ENCODE peak calls at places on chromosomes 1 and 21, in ten cellular contexts. L, Y, S, J, D, W, C, A, K and T are unnamed samples.

GRCh38 chr1:39954870-39955546 is at the start of gene MFSD2A:
- DNase-seq in L (peak; percentile 76), Y (peak; percentile 100), S (peak; percentile 90), J (peak; percentile 94), D (peak; percentile 94), W (peak; percentile 91), C (peak; percentile 91), A (peak; percentile 86), K (peak; percentile 77), T (peak; percentile 80)

GRCh38 chr1:150259217-150259616 is 1.6 kb downstream of the CA14 start:
- DNase-seq in L (no peak), Y (no peak), S (peak; percentile 63), J (no peak), D (no peak), W (no peak), C (no peak), A (no peak), K (no peak), T (no peak)

GRCh38 chr1:173126421-173126820 is 75.7 kb upstream of the TNFSF18 start:
- DNase-seq in L (no peak), Y (no peak), S (no peak), J (no peak), D (no peak), W (no peak), C (no peak), A (no peak), K (no peak), T (no peak)

GRCh38 chr1:58932820-58933598 is 149.2 kb upstream of the JUN start:
- DNase-seq in L (no peak), Y (peak; percentile 14), S (no peak), J (no peak), D (no peak), W (peak; percentile 87), C (no peak), A (no peak), K (no peak), T (no peak)

GRCh38 chr1:1419812-1420653 is 1.0 kb downstream of the ANKRD65 start:
- DNase-seq in L (no peak), Y (no peak), S (no peak), J (no peak), D (no peak), W (no peak), C (no peak), A (peak; percentile 27), K (no peak), T (no peak)

GRCh38 chr1:179706339-179706941 is 36.7 kb upstream of the FAM163A start:
- DNase-seq in L (peak; percentile 30), Y (peak; percentile 40), S (peak; percentile 58), J (peak; percentile 39), D (peak; percentile 56), W (peak; percentile 31), C (peak; percentile 70), A (peak; percentile 52), K (peak; percentile 9), T (peak; percentile 47)

GRCh38 chr1:154749078-154749760 is 120.9 kb downstream of the KCNN3 start:
- DNase-seq in L (no peak), Y (no peak), S (no peak), J (peak; percentile 41), D (peak; percentile 18), W (no peak), C (no peak), A (no peak), K (no peak), T (no peak)

GRCh38 chr1:15810073-15810472 is 2.6 kb upstream of the UQCRHL start:
- DNase-seq in L (no peak), Y (no peak), S (peak; percentile 57), J (no peak), D (no peak), W (no peak), C (no peak), A (no peak), K (no peak), T (no peak)

GRCh38 chr1:153939476-153939875 is 7.0 kb downstream of the DENND4B start:
- DNase-seq in L (no peak), Y (no peak), S (no peak), J (no peak), D (no peak), W (no peak), C (no peak), A (no peak), K (no peak), T (no peak)

GRCh38 chr21:35843911-35844667 is 216.2 kb downstream of the SETD4 start:
- DNase-seq in L (no peak), Y (no peak), S (no peak), J (no peak), D (no peak), W (no peak), C (no peak), A (no peak), K (no peak), T (no peak)

GRCh38 chr1:25676488-25676887 is 59.9 kb downstream of the MAN1C1 start:
- DNase-seq in L (no peak), Y (no peak), S (no peak), J (no peak), D (no peak), W (no peak), C (no peak), A (no peak), K (no peak), T (no peak)

GRCh38 chr21:25385912-25386474 is 221.3 kb downstream of the MRPL39 start:
- DNase-seq in L (no peak), Y (peak; percentile 88), S (peak; percentile 27), J (no peak), D (no peak), W (peak; percentile 16), C (no peak), A (no peak), K (no peak), T (no peak)

GRCh38 chr1:209751627-209752231 is 4.1 kb upstream of the TRAF3IP3 start:
- DNase-seq in L (no peak), Y (no peak), S (no peak), J (no peak), D (no peak), W (no peak), C (no peak), A (no peak), K (no peak), T (peak; percentile 42)

GRCh38 chr1:204363335-204364114 is 3.8 kb upstream of the PLEKHA6 start:
- DNase-seq in L (peak; percentile 60), Y (peak; percentile 48), S (peak; percentile 77), J (peak; percentile 59), D (peak; percentile 71), W (peak; percentile 52), C (peak; percentile 81), A (peak; percentile 71), K (peak; percentile 50), T (peak; percentile 62)

GRCh38 chr1:17742590-17742989 is 12.5 kb upstream of the ACTL8 start:
- DNase-seq in L (no peak), Y (no peak), S (no peak), J (no peak), D (no peak), W (no peak), C (peak; percentile 25), A (no peak), K (no peak), T (no peak)

GRCh38 chr21:39316729-39317128 is 3.3 kb upstream of the BRWD1 start:
- DNase-seq in L (no peak), Y (no peak), S (no peak), J (no peak), D (no peak), W (no peak), C (no peak), A (no peak), K (no peak), T (no peak)

GRCh38 chr1:167621780-167622179 is 8.3 kb upstream of the RCSD1 start:
- DNase-seq in L (no peak), Y (no peak), S (no peak), J (no peak), D (no peak), W (no peak), C (no peak), A (no peak), K (no peak), T (no peak)

GRCh38 chr1:19468397-19468956 is 16.9 kb downstream of the CAPZB start:
- DNase-seq in L (peak; percentile 51), Y (no peak), S (no peak), J (peak; percentile 61), D (peak; percentile 70), W (no peak), C (peak; percentile 38), A (no peak), K (peak; percentile 57), T (peak; percentile 48)